ENCODE peak calls at places on chromosomes 3 and 15, in nine cellular contexts. Z, A, R, Q, O, U, E, C and S are unnamed samples.

GRCh38 chr15:85474700-85475316 is 94.4 kb downstream of the AKAP13 start:
- DNase-seq in Z (no peak), A (no peak), R (no peak), Q (no peak), O (no peak), U (no peak), E (no peak), C (no peak), S (no peak)

GRCh38 chr3:137295336-137295735 is 337.6 kb downstream of the IL20RB start:
- DNase-seq in Z (no peak), A (no peak), R (no peak), Q (no peak), O (no peak), U (no peak), E (no peak), C (no peak), S (no peak)

GRCh38 chr3:15108082-15108545 is 9.2 kb upstream of the RBSN start:
- DNase-seq in Z (peak; percentile 67), A (peak; percentile 43), R (peak; percentile 89), Q (peak; percentile 64), O (peak; percentile 91), U (peak; percentile 82), E (peak; percentile 57), C (peak; percentile 92), S (no peak)

GRCh38 chr3:146163584-146163983 is 2.6 kb upstream of the PLOD2 start:
- DNase-seq in Z (no peak), A (peak; percentile 66), R (peak; percentile 49), Q (no peak), O (peak; percentile 65), U (no peak), E (peak; percentile 94), C (no peak), S (no peak)

GRCh38 chr3:100562224-100562857 is 47.1 kb upstream of the ADGRG7 start:
- DNase-seq in Z (no peak), A (no peak), R (no peak), Q (no peak), O (no peak), U (no peak), E (no peak), C (no peak), S (no peak)

GRCh38 chr15:42933886-42934667 is 13.5 kb upstream of the TTBK2 start:
- DNase-seq in Z (no peak), A (no peak), R (no peak), Q (no peak), O (no peak), U (no peak), E (no peak), C (no peak), S (no peak)

GRCh38 chr3:179681492-179682263 is 28.8 kb downstream of the USP13 start:
- DNase-seq in Z (no peak), A (peak; percentile 16), R (no peak), Q (no peak), O (no peak), U (no peak), E (peak; percentile 16), C (no peak), S (no peak)

GRCh38 chr15:70286110-70286806 is 188.5 kb upstream of the TLE3 start:
- DNase-seq in Z (peak; percentile 79), A (no peak), R (no peak), Q (no peak), O (no peak), U (no peak), E (no peak), C (no peak), S (no peak)

GRCh38 chr3:170572665-170573253 is 13.1 kb downstream of the SLC7A14 start:
- DNase-seq in Z (no peak), A (peak; percentile 79), R (peak; percentile 56), Q (no peak), O (peak; percentile 66), U (no peak), E (peak; percentile 83), C (no peak), S (no peak)

GRCh38 chr3:37198996-37199395 is 24.6 kb upstream of the LRRFIP2 start:
- DNase-seq in Z (no peak), A (no peak), R (no peak), Q (no peak), O (no peak), U (no peak), E (no peak), C (no peak), S (no peak)

GRCh38 chr15:62958528-62958927 is 84.0 kb upstream of the TPM1 start:
- DNase-seq in Z (peak; percentile 15), A (no peak), R (no peak), Q (no peak), O (no peak), U (no peak), E (peak; percentile 78), C (no peak), S (no peak)

GRCh38 chr3:124395165-124395564 is 335.1 kb upstream of the UMPS start:
- DNase-seq in Z (no peak), A (peak; percentile 5), R (no peak), Q (no peak), O (no peak), U (no peak), E (no peak), C (no peak), S (no peak)

GRCh38 chr3:33718595-33718907 is 497 bp upstream of the CLASP2 start:
- DNase-seq in Z (peak; percentile 28), A (no peak), R (no peak), Q (no peak), O (no peak), U (no peak), E (no peak), C (peak; percentile 69), S (no peak)

GRCh38 chr15:98160236-98160635 is 199.7 kb downstream of the ARRDC4 start:
- DNase-seq in Z (no peak), A (no peak), R (no peak), Q (no peak), O (no peak), U (no peak), E (no peak), C (no peak), S (no peak)

GRCh38 chr3:79994397-79994796 is 226.6 kb upstream of the ROBO1 start:
- DNase-seq in Z (no peak), A (no peak), R (no peak), Q (no peak), O (no peak), U (no peak), E (no peak), C (no peak), S (no peak)

GRCh38 chr3:56782215-56782614 is 19.5 kb downstream of the ARHGEF3 start:
- DNase-seq in Z (no peak), A (no peak), R (no peak), Q (no peak), O (no peak), U (no peak), E (no peak), C (no peak), S (no peak)

GRCh38 chr15:68411735-68412134 is 20.2 kb downstream of the ITGA11 start:
- DNase-seq in Z (no peak), A (no peak), R (no peak), Q (no peak), O (no peak), U (peak; percentile 51), E (no peak), C (peak; percentile 19), S (no peak)

GRCh38 chr3:113261996-113262665 is 50.8 kb downstream of the BOC start:
- DNase-seq in Z (peak; percentile 31), A (no peak), R (no peak), Q (no peak), O (no peak), U (peak; percentile 67), E (peak; percentile 81), C (no peak), S (no peak)

GRCh38 chr3:49554639-49555265 is 475 bp downstream of the BSN start:
- DNase-seq in Z (no peak), A (no peak), R (peak; percentile 84), Q (peak; percentile 63), O (peak; percentile 84), U (no peak), E (no peak), C (peak; percentile 88), S (no peak)

GRCh38 chr15:70299931-70300858 is 202.5 kb upstream of the TLE3 start:
- DNase-seq in Z (no peak), A (no peak), R (no peak), Q (peak; percentile 50), O (no peak), U (no peak), E (no peak), C (peak; percentile 87), S (no peak)